ENCODE peak calls at places on chromosomes 11 and 22, in four cellular contexts. P, J, E and N are unnamed samples.

GRCh38 chr11:125624756-125625213 is at the start of gene CHEK1:
- DNase-seq in J (no peak), P (no peak), E (no peak), N (no peak)

GRCh38 chr11:6705905-6706535 is 22.9 kb upstream of the MRPL17 start:
- DNase-seq in J (no peak), P (peak), E (peak), N (peak)

GRCh38 chr11:86990520-86990919 is 35.3 kb upstream of the FZD4 start:
- DNase-seq in P (no peak), J (no peak), E (no peak), N (peak)

GRCh38 chr11:100328626-100329340 is 358.3 kb upstream of the ARHGAP42 start:
- DNase-seq in P (no peak), J (no peak), E (no peak), N (no peak)

GRCh38 chr11:130775306-130776043 is 140.8 kb downstream of the SNX19 start:
- DNase-seq in P (no peak), E (no peak), J (no peak), N (no peak)

GRCh38 chr11:14773755-14774154 is 118.3 kb downstream of the CYP2R1 start:
- DNase-seq in E (no peak), P (no peak), J (no peak), N (no peak)

GRCh38 chr22:43891360-43892182 is at the start of gene PNPLA5:
- DNase-seq in J (no peak), P (no peak), E (peak), N (no peak)

GRCh38 chr22:50628543-50629134 is 687 bp upstream of the ARSA start:
- DNase-seq in J (no peak), E (no peak), P (no peak), N (no peak)

GRCh38 chr22:36743011-36743410 is 32.9 kb downstream of the IFT27 start:
- DNase-seq in P (no peak), E (no peak), J (no peak), N (no peak)

GRCh38 chr11:44568706-44569473 is 3.4 kb downstream of the CD82 start:
- DNase-seq in E (peak), J (peak), P (peak), N (no peak)

GRCh38 chr22:43996170-43996980 is 27.7 kb upstream of the PARVB start:
- DNase-seq in P (no peak), J (peak), E (no peak), N (no peak)

GRCh38 chr22:19524170-19525115 is at the start of gene CLDN5:
- DNase-seq in P (peak), E (peak), J (no peak), N (no peak)
- TF ChIP-seq YY1 in P (no peak), E (no peak), J (no peak), N (no peak)

GRCh38 chr22:24465566-24465965 is 29.6 kb upstream of the UPB1 start:
- DNase-seq in P (peak), J (no peak), E (no peak), N (no peak)
- TF ChIP-seq YY1 in P (no peak), J (no peak), E (peak), N (no peak)

DNA sequence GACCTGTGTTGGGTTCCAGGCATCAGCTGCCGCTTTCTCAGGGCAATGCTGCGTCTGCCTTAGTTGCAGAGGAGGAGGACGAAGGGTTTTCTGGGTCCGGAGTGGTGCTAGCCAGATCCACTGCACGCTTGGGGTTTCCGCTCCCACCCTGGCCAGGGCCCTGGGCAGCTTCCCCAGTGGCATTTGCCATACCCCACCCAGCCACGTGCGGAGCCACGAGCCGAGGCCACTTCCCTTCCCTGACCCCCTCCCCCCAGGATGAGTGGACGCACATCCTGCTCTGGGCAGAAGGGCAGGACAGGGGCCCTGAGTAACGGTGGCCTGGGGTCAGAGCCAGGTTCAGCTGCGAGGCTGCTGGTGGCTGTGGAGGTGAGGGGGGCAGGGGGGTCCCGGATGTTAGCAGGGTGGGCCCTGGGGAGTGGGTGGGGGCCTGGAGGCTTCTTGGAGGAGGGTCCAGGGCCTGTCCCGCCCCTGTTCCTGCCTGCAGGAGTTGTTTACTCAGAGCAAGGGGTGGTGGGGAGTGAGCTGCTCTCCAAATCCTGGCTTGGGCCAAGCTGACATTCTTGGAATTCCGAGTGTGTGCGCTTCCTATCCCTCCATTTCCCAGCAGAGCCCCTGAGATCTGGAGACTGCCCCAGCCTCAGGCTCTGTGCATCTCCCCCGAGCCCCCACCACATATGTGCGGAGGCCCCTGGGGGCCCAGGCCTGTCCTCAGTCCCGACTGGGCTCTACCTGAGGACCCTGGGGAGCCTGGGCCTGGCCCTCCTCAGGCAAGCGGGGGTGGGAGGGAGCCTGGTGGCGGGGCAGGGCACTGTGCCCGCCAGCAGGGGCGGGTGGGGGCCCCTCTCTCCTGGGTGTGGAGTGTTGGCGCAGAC is 1.4 kb downstream of the TSPAN4 start:
- DNase-seq in E (no peak), P (peak), J (no peak), N (peak)
- TF ChIP-seq YY1 in E (no peak), P (no peak), J (no peak), N (no peak)

GRCh38 chr11:20597137-20597923 is 2.1 kb upstream of the SLC6A5 start:
- DNase-seq in E (no peak), P (no peak), J (no peak), N (no peak)

GRCh38 chr11:20601221-20601914 is 2.0 kb downstream of the SLC6A5 start:
- DNase-seq in J (no peak), P (no peak), E (no peak), N (no peak)

GRCh38 chr11:20598487-20598886 is 921 bp upstream of the SLC6A5 start:
- DNase-seq in E (no peak), J (no peak), P (no peak), N (no peak)

GRCh38 chr11:20597924-20598484 is 1.4 kb upstream of the SLC6A5 start:
- DNase-seq in J (no peak), P (no peak), E (no peak), N (no peak)

DNA sequence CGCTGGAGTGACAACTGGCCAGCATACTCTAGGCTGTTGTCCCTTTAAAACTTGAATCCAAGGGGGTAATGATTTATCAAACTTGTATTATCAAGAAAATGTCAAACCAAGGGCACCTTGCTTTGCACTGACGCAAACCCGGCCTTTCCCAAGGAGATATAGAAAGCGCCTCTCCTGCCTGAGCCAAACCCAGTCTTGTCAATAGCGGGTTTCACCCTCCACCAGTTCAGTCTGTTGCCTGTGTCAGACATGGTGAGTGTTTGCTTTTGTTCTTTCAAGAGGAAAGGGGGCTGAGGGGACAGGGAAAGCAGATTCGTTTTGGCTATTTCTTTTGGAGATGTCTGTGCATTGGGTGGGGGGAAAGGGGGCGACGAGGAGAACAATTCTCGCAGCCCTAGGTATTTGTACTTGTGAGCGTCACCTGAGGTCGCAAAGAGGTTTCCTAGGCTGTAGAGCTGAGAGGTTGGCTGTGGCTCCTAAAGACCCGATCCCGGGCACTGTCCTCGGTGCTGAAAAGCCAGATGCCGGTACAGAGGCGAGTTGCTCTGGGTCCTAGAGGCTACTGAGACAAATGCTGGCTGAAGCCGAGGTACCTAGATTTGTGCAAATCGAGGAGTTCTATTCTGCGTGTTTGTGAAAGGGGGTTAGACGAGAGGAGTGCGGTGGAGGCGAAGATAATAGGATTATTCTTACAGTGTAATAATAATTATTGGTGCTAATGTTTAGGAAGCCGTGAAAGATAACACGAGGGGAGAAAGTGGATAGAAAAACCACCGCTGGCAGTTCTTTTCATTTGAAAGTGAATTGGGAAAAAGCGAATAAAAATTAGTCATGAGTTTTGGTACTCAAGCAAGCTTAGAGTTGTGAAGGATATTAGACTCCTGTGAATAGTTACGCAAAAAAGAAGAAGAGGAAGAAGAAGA is at the start of gene SLC6A5:
- DNase-seq in P (peak), J (no peak), E (no peak), N (peak)
- TF ChIP-seq YY1 in P (no peak), J (no peak), E (no peak), N (no peak)

GRCh38 chr11:57457643-57458023 is 2.7 kb upstream of the RTN4RL2 start:
- DNase-seq in J (no peak), E (no peak), P (no peak), N (no peak)

GRCh38 chr11:57459112-57460016 is 964 bp upstream of the RTN4RL2 start:
- DNase-seq in E (peak), P (no peak), J (no peak), N (no peak)

GRCh38 chr11:57458060-57458409 is 2.3 kb upstream of the RTN4RL2 start:
- DNase-seq in E (no peak), J (no peak), P (no peak), N (no peak)

GRCh38 chr11:57456960-57457642 is 3.2 kb upstream of the RTN4RL2 start:
- DNase-seq in E (peak), J (no peak), P (peak), N (peak)

DNA sequence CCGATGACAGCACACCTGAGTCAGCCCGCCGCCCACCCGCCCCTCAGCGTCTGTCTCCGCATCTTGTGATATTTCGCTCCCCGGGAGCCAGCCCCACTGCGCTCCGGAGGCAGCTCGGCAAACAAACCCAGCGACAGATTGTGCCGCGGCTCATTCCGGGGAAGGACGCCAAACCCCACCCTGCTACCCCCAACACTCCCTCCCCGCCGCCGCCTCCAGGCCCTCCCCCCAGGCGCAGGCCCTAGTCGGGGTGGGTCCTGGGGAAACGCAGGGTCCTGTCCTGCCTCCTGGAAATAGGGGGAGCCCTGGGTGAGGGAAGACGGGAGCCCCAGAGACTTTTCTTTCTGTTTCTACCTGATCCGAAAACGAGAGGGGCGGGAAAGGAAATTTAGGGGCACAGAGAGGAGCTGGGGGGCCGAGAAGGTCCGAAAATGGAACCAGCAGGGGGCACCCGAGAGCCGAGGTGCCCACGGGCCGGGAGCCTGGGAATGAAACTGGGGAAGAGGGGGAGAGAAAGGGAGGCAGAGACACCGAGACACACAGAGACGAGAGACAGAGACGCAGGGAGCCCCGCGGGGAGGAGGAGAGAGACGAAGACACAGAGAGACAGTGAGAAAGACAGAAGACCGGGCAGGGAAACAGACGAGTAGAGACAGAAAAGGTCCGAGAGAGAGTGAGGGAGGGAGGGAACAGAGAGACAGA is 1.8 kb upstream of the RTN4RL2 start:
- DNase-seq in J (no peak), E (peak), P (peak), N (no peak)
- TF ChIP-seq YY1 in J (no peak), E (no peak), P (no peak), N (no peak)

GRCh38 chr22:39176067-39176621 is 23.7 kb upstream of the CBX7 start:
- DNase-seq in J (no peak), E (no peak), P (no peak), N (no peak)
- TF ChIP-seq YY1 in J (no peak), E (no peak), P (no peak), N (no peak)

GRCh38 chr11:12723410-12724297 is 49.4 kb downstream of the TEAD1 start:
- DNase-seq in J (no peak), E (no peak), P (no peak), N (no peak)
- TF ChIP-seq YY1 in J (no peak), E (no peak), P (no peak), N (no peak)

GRCh38 chr11:30830666-30831065 is 244.5 kb upstream of the MPPED2 start:
- DNase-seq in J (no peak), P (no peak), E (no peak), N (no peak)

GRCh38 chr11:30823119-30823518 is 237.0 kb upstream of the MPPED2 start:
- DNase-seq in P (no peak), E (no peak), J (no peak), N (no peak)

GRCh38 chr11:30826911-30827310 is 240.8 kb upstream of the MPPED2 start:
- DNase-seq in P (no peak), E (no peak), J (no peak), N (no peak)

GRCh38 chr11:30821438-30821965 is 235.3 kb upstream of the MPPED2 start:
- DNase-seq in P (no peak), E (no peak), J (no peak), N (no peak)

DNA sequence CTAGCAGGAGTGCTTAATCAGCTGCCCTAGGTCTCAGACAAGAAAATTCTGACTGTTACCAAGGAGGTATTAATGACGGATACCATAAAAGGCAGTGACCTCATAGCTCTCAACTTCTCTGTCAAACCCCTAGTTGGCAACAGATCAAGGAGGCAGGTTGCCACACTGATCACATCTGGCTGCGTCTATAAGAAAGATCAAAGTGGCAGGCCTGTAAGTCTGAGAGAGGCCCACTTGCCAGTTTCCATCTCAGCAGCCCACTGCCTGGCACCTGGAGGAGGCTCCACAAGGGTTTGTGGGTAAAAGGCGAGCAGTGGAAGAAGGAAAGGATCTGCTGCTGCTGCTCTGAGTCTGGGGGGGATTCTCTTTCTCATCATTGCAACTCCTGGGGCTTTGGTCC is 239.6 kb upstream of the MPPED2 start:
- DNase-seq in P (no peak), E (no peak), J (no peak), N (no peak)
- TF ChIP-seq YY1 in P (no peak), E (no peak), J (no peak), N (no peak)